ENCODE peak calls at places on chromosomes 1 and 21, in nine cellular contexts. Q is H1, T is A549, P is sigmoid colon, N is thyroid gland, A is upper lobe of left lung, F is heart left ventricle, D is K562, I is Peyer's patch. M is an unnamed sample.

GRCh38 chr1:110982320-110982719 is 18.6 kb upstream of the LRIF1 start:
- DNase-seq in Q (no peak), P (no peak), A (no peak), D (no peak), F (no peak), N (no peak), I (no peak), T (no peak), M (no peak)

GRCh38 chr1:50424045-50424939 is 1.0 kb upstream of the DMRTA2 start:
- DNase-seq in A (no peak), F (no peak), N (no peak), Q (no peak), T (no peak), I (no peak), P (no peak), D (no peak), M (no peak)

GRCh38 chr1:85654066-85654782 is 54.0 kb downstream of the ZNHIT6 start:
- DNase-seq in P (no peak), D (no peak), Q (no peak), I (no peak), F (no peak), N (no peak), A (no peak), T (no peak), M (no peak)

GRCh38 chr1:12177999-12178441 is 11.2 kb downstream of the TNFRSF1B start:
- DNase-seq in N (peak), Q (no peak), P (peak), I (no peak), A (peak), D (no peak), T (no peak), F (no peak), M (peak)

GRCh38 chr21:42146251-42146805 is 72.6 kb upstream of the ABCG1 start:
- DNase-seq in A (no peak), F (no peak), D (no peak), N (no peak), I (no peak), Q (no peak), P (no peak), T (no peak), M (no peak)

GRCh38 chr1:42841010-42841409 is 5.4 kb upstream of the ZNF691 start:
- DNase-seq in A (no peak), P (no peak), D (no peak), I (no peak), N (no peak), F (no peak), T (no peak), Q (no peak), M (no peak)

GRCh38 chr1:65990161-65990560 is 197.5 kb downstream of the PDE4B start:
- DNase-seq in Q (no peak), D (no peak), I (no peak), F (no peak), N (no peak), A (no peak), T (no peak), P (no peak), M (no peak)

GRCh38 chr1:237568955-237569354 is 321.8 kb downstream of the ZP4 start:
- DNase-seq in A (no peak), T (no peak), I (no peak), F (no peak), P (no peak), Q (no peak), N (no peak), D (no peak), M (no peak)

GRCh38 chr1:211579434-211580302 is 707 bp upstream of the SLC30A1 start:
- DNase-seq in I (no peak), P (peak), A (no peak), D (peak), T (peak), F (no peak), N (peak), Q (peak), M (peak)

GRCh38 chr1:48227165-48228013 is 4.9 kb downstream of the SLC5A9 start:
- DNase-seq in P (no peak), F (no peak), N (no peak), Q (no peak), T (no peak), I (no peak), D (no peak), A (no peak), M (no peak)

GRCh38 chr21:45479691-45480675 is 62.3 kb downstream of the SLC19A1 start:
- DNase-seq in I (no peak), A (peak), D (no peak), P (no peak), Q (no peak), T (no peak), F (no peak), N (no peak), M (no peak)

GRCh38 chr1:58084266-58084665 is 462.3 kb downstream of the OMA1 start:
- DNase-seq in T (no peak), A (no peak), P (no peak), F (no peak), D (no peak), I (no peak), N (no peak), Q (no peak), M (no peak)

GRCh38 chr1:202187040-202187671 is 6.4 kb upstream of the LGR6 start:
- DNase-seq in D (no peak), A (peak), F (no peak), P (no peak), N (peak), Q (no peak), I (peak), T (no peak), M (no peak)

GRCh38 chr1:46466477-46467182 is 23.0 kb upstream of the DMBX1 start:
- DNase-seq in N (no peak), A (peak), Q (no peak), F (peak), D (no peak), P (no peak), I (no peak), T (peak), M (peak)

GRCh38 chr1:1614204-1614953 is 921 bp upstream of the MIB2 start:
- DNase-seq in N (peak), D (peak), I (no peak), P (no peak), A (peak), T (no peak), Q (no peak), F (peak), M (peak)

GRCh38 chr1:47388548-47389238 is 27.4 kb upstream of the FOXE3 start:
- DNase-seq in F (peak), A (no peak), D (peak), N (peak), P (peak), T (peak), I (peak), Q (peak), M (peak)

GRCh38 chr1:59315529-59316433 is 18.9 kb downstream of the FGGY start:
- DNase-seq in D (no peak), P (no peak), I (no peak), N (no peak), Q (no peak), F (no peak), A (no peak), T (no peak), M (no peak)

GRCh38 chr1:45682942-45683341 is 3.4 kb downstream of the GPBP1L1 start:
- DNase-seq in F (no peak), Q (no peak), I (no peak), A (no peak), T (no peak), N (no peak), D (no peak), P (no peak), M (no peak)

GRCh38 chr1:151292207-151293030 is 10.3 kb downstream of the ZNF687 start:
- DNase-seq in P (no peak), I (no peak), T (no peak), N (no peak), D (peak), A (peak), Q (no peak), F (no peak), M (no peak)

GRCh38 chr21:45575304-45575992 is 33.2 kb upstream of the SLC19A1 start:
- DNase-seq in F (no peak), I (peak), D (no peak), T (no peak), P (peak), A (peak), Q (no peak), N (no peak), M (no peak)

GRCh38 chr1:180970333-180971079 is 52.2 kb downstream of the STX6 start:
- DNase-seq in Q (no peak), T (no peak), D (no peak), I (no peak), N (no peak), F (no peak), A (no peak), P (no peak), M (no peak)

GRCh38 chr1:115478933-115479551 is 141.0 kb upstream of the NGF start:
- DNase-seq in F (no peak), P (no peak), A (peak), Q (no peak), N (peak), I (peak), D (no peak), T (no peak), M (peak)

GRCh38 chr1:217311766-217312165 is 319.1 kb downstream of the GPATCH2 start:
- DNase-seq in T (no peak), N (no peak), P (no peak), F (no peak), A (no peak), Q (peak), D (no peak), I (no peak), M (no peak)
- TF ChIP-seq CTCF in T (no peak), N (no peak), P (no peak), F (no peak), A (no peak), Q (peak), D (no peak), I (no peak), M (no peak)

GRCh38 chr1:26284597-26285351 is 4.9 kb downstream of the SH3BGRL3 start:
- DNase-seq in F (peak), D (peak), N (peak), A (peak), T (peak), I (peak), P (peak), Q (no peak), M (peak)
- TF ChIP-seq POLR2A in F (no peak), D (peak), N (no peak), A (no peak), T (no peak), I (no peak), P (no peak), Q (no peak), M (no peak)

GRCh38 chr1:233959971-233960710 is 55.7 kb downstream of the SLC35F3 start:
- DNase-seq in D (no peak), F (no peak), N (no peak), T (no peak), A (no peak), P (no peak), Q (no peak), I (no peak), M (no peak)
- TF ChIP-seq CTCF in D (no peak), F (no peak), N (no peak), T (no peak), A (no peak), P (no peak), Q (no peak), I (no peak), M (no peak)

GRCh38 chr1:3676581-3677410 is 24.5 kb downstream of the TP73 start:
- DNase-seq in D (no peak), T (no peak), Q (no peak), A (peak), P (no peak), I (no peak), F (no peak), N (no peak), M (no peak)
- TF ChIP-seq POLR2A in D (no peak), T (no peak), Q (no peak), A (no peak), P (no peak), I (no peak), F (no peak), N (no peak), M (no peak)

DNA sequence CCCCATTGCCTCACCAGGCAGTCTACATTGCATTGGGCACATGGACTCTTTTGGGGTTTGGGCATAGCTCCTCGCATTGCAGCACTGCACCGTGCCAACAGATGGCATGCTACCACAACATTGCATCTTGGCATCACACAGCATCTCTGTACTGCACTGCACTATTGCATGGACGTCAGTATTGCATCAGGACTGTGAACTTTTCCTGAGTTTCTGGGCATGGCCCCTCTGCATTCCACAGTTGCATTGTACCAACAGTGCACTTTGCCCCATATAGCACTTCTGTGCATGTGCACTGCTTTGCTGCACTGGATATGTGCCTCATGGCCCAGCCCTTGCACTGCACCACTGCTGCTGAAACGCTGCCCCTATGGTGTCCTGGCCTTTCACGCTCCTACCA is 9.6 kb downstream of the PTPRU start:
- DNase-seq in Q (no peak), I (no peak), P (no peak), D (no peak), N (peak), A (no peak), T (no peak), F (no peak), M (peak)
- TF ChIP-seq CTCF in Q (no peak), I (no peak), P (no peak), D (no peak), N (no peak), A (no peak), T (peak), F (peak), M (peak)